ENCODE peak calls at places on chromosome X, in seven cellular contexts. Q is KG1; V is PC-3; W is natural killer cell treated with Interleukin-12 subunit alpha and Interleukin-12 subunit beta and Interleukin-15 and Interleukin-18, amount 100 ng/mL, for 72 hours; A is stimulated activated CD8-positive, alpha-beta memory T cell treated with anti-CD3 and anti-CD28 coated beads, Interleukin-15, amount 100 ng/mL, for 4 hours; U is left kidney; I is NCI-H774. D is an unnamed sample.

GRCh38 chrX:148310402-148311200 is 189.8 kb upstream of the AFF2 start:
- DNase-seq in Q (peak), V (no peak), W (peak), A (peak), U (no peak), I (no peak), D (no peak)

GRCh38 chrX:42752730-42753129 is 25.2 kb downstream of the PPP1R2C start:
- DNase-seq in Q (no peak), V (no peak), W (no peak), A (no peak), U (peak), I (no peak), D (no peak)

GRCh38 chrX:41474726-41475100 is 27.6 kb downstream of the NYX start:
- DNase-seq in Q (no peak), V (no peak), W (no peak), A (no peak), U (no peak), I (no peak), D (no peak)

GRCh38 chrX:45801554-45801953 is 600.9 kb upstream of the DIPK2B start:
- DNase-seq in Q (no peak), V (peak), W (no peak), A (no peak), U (peak), I (no peak), D (no peak)

GRCh38 chrX:75131973-75132627 is 24.0 kb downstream of the ABCB7 start:
- DNase-seq in Q (no peak), V (no peak), W (no peak), A (no peak), U (no peak), I (no peak), D (no peak)

GRCh38 chrX:38891641-38892413 is 90.6 kb downstream of the MID1IP1 start:
- DNase-seq in Q (no peak), V (no peak), W (no peak), A (no peak), U (peak), I (no peak), D (peak)

GRCh38 chrX:37509349-37509748 is 62.1 kb upstream of the LANCL3 start:
- DNase-seq in Q (no peak), V (peak), W (no peak), A (no peak), U (peak), I (no peak), D (no peak)

GRCh38 chrX:105136786-105137185 is 83.7 kb downstream of the TEX13A start:
- DNase-seq in Q (no peak), V (peak), W (no peak), A (no peak), U (no peak), I (no peak), D (no peak)

GRCh38 chrX:54785901-54786300 is 12.2 kb downstream of the ITIH6 start:
- DNase-seq in Q (no peak), V (peak), W (no peak), A (no peak), U (peak), I (no peak), D (no peak)

GRCh38 chrX:37423864-37424569 is 74.9 kb downstream of the PRRG1 start:
- DNase-seq in Q (no peak), V (peak), W (no peak), A (no peak), U (no peak), I (no peak), D (no peak)

GRCh38 chrX:131747173-131747572 is 203.3 kb downstream of the OR13H1 start:
- DNase-seq in Q (no peak), V (peak), W (peak), A (no peak), U (no peak), I (peak), D (no peak)

GRCh38 chrX:129318375-129318774 is 204.9 kb downstream of the SMARCA1 start:
- DNase-seq in Q (no peak), V (peak), W (no peak), A (no peak), U (peak), I (no peak), D (no peak)

GRCh38 chrX:100413231-100413630 is 3.2 kb upstream of the PCDH19 start:
- DNase-seq in Q (peak), V (peak), W (no peak), A (no peak), U (peak), I (no peak), D (no peak)

GRCh38 chrX:12421918-12422317 is 283.6 kb downstream of the FRMPD4 start:
- DNase-seq in Q (no peak), V (no peak), W (no peak), A (no peak), U (no peak), I (no peak), D (no peak)

GRCh38 chrX:22603060-22603459 is 330.3 kb downstream of the CBLL2 start:
- DNase-seq in Q (no peak), V (no peak), W (no peak), A (no peak), U (no peak), I (no peak), D (no peak)

GRCh38 chrX:136608295-136608933 is 39.5 kb upstream of the CD40LG start:
- DNase-seq in Q (no peak), V (peak), W (peak), A (no peak), U (peak), I (peak), D (no peak)

GRCh38 chrX:46551494-46552128 is 6.4 kb upstream of the ZNF674 start:
- DNase-seq in Q (no peak), V (peak), W (no peak), A (no peak), U (no peak), I (no peak), D (no peak)

GRCh38 chrX:108735680-108736508 is 469 bp downstream of the IRS4 start:
- DNase-seq in Q (no peak), V (no peak), W (no peak), A (no peak), U (peak), I (no peak), D (no peak)

GRCh38 chrX:2715066-2715600 is 24.0 kb downstream of the CD99 start:
- DNase-seq in Q (no peak), V (no peak), W (no peak), A (no peak), U (no peak), I (no peak), D (no peak)